ENCODE peak calls at places on chromosome 16, in nine cellular contexts. W, Y, B, I, L, F, O, P and R are unnamed samples.

GRCh38 chr16:75477680-75478473 is 13.4 kb upstream of the TMEM170A start:
- DNase-seq in W (no peak), Y (no peak), B (no peak), I (peak; percentile 25), L (no peak), F (no peak), O (no peak), P (no peak), R (no peak)

GRCh38 chr16:1212616-1213194 is 12.4 kb downstream of the TPSG1 start:
- DNase-seq in W (no peak), Y (no peak), B (no peak), I (no peak), L (no peak), F (no peak), O (no peak), P (no peak), R (no peak)

GRCh38 chr16:79165541-79165940 is 435.0 kb downstream of the MAF start:
- DNase-seq in W (no peak), Y (no peak), B (no peak), I (no peak), L (no peak), F (no peak), O (no peak), P (no peak), R (no peak)

GRCh38 chr16:68283840-68284595 is 19.7 kb downstream of the SLC7A6 start:
- DNase-seq in W (peak; percentile 79), Y (no peak), B (no peak), I (no peak), L (peak; percentile 66), F (no peak), O (no peak), P (no peak), R (no peak)

GRCh38 chr16:4646773-4647660 is 22.4 kb downstream of the MGRN1 start:
- DNase-seq in W (no peak), Y (no peak), B (no peak), I (no peak), L (no peak), F (no peak), O (no peak), P (no peak), R (no peak)

GRCh38 chr16:25553711-25554436 is 137.9 kb upstream of the HS3ST4 start:
- DNase-seq in W (no peak), Y (no peak), B (no peak), I (no peak), L (peak; percentile 4), F (peak; percentile 31), O (no peak), P (no peak), R (no peak)

GRCh38 chr16:82824408-82824807 is 197.6 kb downstream of the CDH13 start:
- DNase-seq in W (no peak), Y (no peak), B (no peak), I (no peak), L (peak; percentile 14), F (no peak), O (no peak), P (no peak), R (no peak)

GRCh38 chr16:10683160-10683559 is 11.6 kb downstream of the TEKT5 start:
- DNase-seq in W (no peak), Y (no peak), B (no peak), I (no peak), L (no peak), F (peak; percentile 84), O (peak; percentile 69), P (no peak), R (no peak)

GRCh38 chr16:56985288-56985961 is 3.9 kb upstream of the NLRC5 start:
- DNase-seq in W (peak; percentile 75), Y (peak; percentile 77), B (no peak), I (no peak), L (peak; percentile 91), F (no peak), O (peak; percentile 93), P (peak; percentile 36), R (peak; percentile 54)

GRCh38 chr16:89318430-89318758 is 100.9 kb downstream of the ZNF778 start:
- DNase-seq in W (no peak), Y (no peak), B (no peak), I (no peak), L (no peak), F (no peak), O (no peak), P (no peak), R (no peak)

GRCh38 chr16:8751481-8752311 is 45.7 kb downstream of the TMEM186 start:
- DNase-seq in W (no peak), Y (peak; percentile 69), B (no peak), I (no peak), L (peak; percentile 67), F (no peak), O (no peak), P (no peak), R (no peak)

GRCh38 chr16:1991588-1992474 is 2.1 kb downstream of the SYNGR3 start:
- DNase-seq in W (peak; percentile 85), Y (peak; percentile 60), B (peak; percentile 97), I (peak; percentile 78), L (peak; percentile 84), F (peak; percentile 97), O (peak; percentile 98), P (peak; percentile 67), R (peak; percentile 89)

GRCh38 chr16:457732-458400 is 32.4 kb downstream of the RAB11FIP3 start:
- DNase-seq in W (no peak), Y (no peak), B (no peak), I (no peak), L (no peak), F (no peak), O (no peak), P (no peak), R (no peak)

GRCh38 chr16:88477631-88478030 is 24.6 kb downstream of the ZFPM1 start:
- DNase-seq in W (no peak), Y (no peak), B (no peak), I (no peak), L (no peak), F (no peak), O (no peak), P (no peak), R (no peak)

GRCh38 chr16:75304521-75305363 is 53.3 kb upstream of the BCAR1 start:
- DNase-seq in W (no peak), Y (peak; percentile 77), B (no peak), I (no peak), L (peak; percentile 98), F (no peak), O (peak; percentile 89), P (peak; percentile 40), R (no peak)

GRCh38 chr16:75550211-75550662 is 5.8 kb downstream of the TMEM231 start:
- DNase-seq in W (peak; percentile 30), Y (no peak), B (peak; percentile 10), I (peak; percentile 67), L (peak; percentile 44), F (peak; percentile 82), O (no peak), P (no peak), R (no peak)

GRCh38 chr16:64657316-64658011 is 464.4 kb downstream of the CDH11 start:
- DNase-seq in W (no peak), Y (no peak), B (no peak), I (no peak), L (peak; percentile 15), F (no peak), O (no peak), P (no peak), R (no peak)

GRCh38 chr16:679808-680624 is at the start of gene STUB1:
- DNase-seq in W (peak; percentile 81), Y (peak; percentile 60), B (peak; percentile 87), I (peak; percentile 84), L (peak; percentile 76), F (peak; percentile 95), O (peak; percentile 98), P (peak; percentile 66), R (peak; percentile 63)

GRCh38 chr16:80231118-80231515 is 309.7 kb upstream of the DYNLRB2 start:
- DNase-seq in W (no peak), Y (no peak), B (no peak), I (no peak), L (peak; percentile 15), F (no peak), O (no peak), P (no peak), R (no peak)

DNA sequence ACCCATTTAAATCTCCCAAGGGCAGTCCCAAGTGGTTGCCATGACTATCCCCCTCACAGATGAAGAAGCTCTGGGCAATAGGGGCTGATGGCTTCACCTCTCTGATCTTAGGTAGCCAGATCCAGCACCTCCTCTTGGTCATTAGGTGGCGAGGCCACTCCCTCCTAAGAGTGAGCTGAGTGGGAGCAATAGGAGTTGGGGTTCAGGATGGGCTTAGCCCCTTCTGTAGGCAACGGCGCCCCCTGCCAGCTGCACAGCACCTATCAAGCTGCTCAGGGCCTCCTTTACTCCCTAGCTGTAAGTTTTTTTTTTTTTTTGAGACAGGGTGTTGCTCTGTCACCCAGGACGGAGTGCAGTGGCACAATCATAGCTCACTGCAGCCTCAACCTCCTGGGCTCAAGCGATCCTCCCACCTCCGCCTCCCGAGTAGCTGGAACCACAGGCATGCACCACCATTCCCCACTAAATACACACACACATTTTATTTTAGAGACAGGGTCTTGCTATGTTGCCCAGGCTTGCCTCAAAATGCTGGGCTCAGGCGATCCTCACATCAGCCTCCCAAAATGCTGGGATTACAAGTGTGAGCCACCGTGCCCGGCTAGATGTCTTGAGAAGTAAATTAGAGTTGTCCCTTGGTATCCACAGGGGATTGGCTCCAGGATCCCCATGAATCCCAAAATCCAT is 3.5 kb upstream of the RRAD start:
- DNase-seq in W (no peak), Y (no peak), B (no peak), I (no peak), L (peak; percentile 33), F (peak; percentile 70), O (no peak), P (no peak), R (no peak)
- TF ChIP-seq CTCF in W (no peak), Y (peak; percentile 69), B (peak; percentile 20), I (no peak), L (peak; percentile 39), F (peak; percentile 68), O (no peak), P (peak; percentile 19), R (no peak)

GRCh38 chr16:85728879-85729278 is 22.0 kb downstream of the C16orf74 start:
- DNase-seq in W (no peak), Y (no peak), B (no peak), I (no peak), L (no peak), F (peak; percentile 67), O (no peak), P (no peak), R (no peak)
- TF ChIP-seq CTCF in W (no peak), Y (peak; percentile 38), B (no peak), I (no peak), L (peak; percentile 17), F (peak; percentile 74), O (no peak), P (no peak), R (no peak)

DNA sequence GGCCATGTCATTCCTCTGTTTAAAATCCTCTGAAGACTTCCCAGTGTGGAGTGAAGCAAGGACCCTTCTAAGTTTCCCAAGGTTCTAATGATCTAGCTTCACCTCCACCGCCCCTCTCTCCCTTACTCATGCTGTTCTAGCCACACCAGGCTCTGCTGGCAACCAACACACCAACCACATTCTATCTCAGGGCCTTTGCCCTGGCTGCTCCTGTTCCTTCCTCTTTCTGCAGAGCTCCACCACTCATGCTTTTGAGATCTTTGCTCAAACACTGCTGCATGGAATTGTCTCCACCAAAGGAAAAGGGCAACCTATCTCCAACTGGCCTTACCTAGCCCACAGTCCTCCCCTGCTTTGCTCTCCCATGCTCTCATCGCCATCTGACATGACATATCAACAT is 128.7 kb downstream of the XYLT1 start:
- DNase-seq in W (no peak), Y (no peak), B (no peak), I (peak; percentile 86), L (no peak), F (no peak), O (no peak), P (no peak), R (no peak)
- TF ChIP-seq CTCF in W (no peak), Y (no peak), B (no peak), I (no peak), L (no peak), F (no peak), O (no peak), P (no peak), R (no peak)

GRCh38 chr16:61014869-61015268 is 1021.4 kb downstream of the CDH8 start:
- DNase-seq in W (no peak), Y (no peak), B (no peak), I (no peak), L (no peak), F (peak; percentile 57), O (no peak), P (no peak), R (no peak)
- TF ChIP-seq CTCF in W (no peak), Y (peak; percentile 33), B (no peak), I (no peak), L (no peak), F (peak; percentile 57), O (no peak), P (no peak), R (no peak)